ENCODE peak calls at places on chromosome X, in six cellular contexts. U is DND-41, E is ascending aorta, X is heart right ventricle, M is OCI-LY7, H is tibial artery. J is an unnamed sample.

GRCh38 chrX:52425710-52426245 is 57.0 kb downstream of the XAGE2 start:
- DNase-seq in X (no peak), H (no peak), M (no peak), E (no peak), U (no peak), J (no peak)

GRCh38 chrX:50333308-50333707 is 128.7 kb downstream of the CCNB3 start:
- DNase-seq in E (no peak), H (no peak), M (no peak), X (no peak), U (no peak), J (no peak)

GRCh38 chrX:52346462-52347165 is 22.2 kb upstream of the XAGE2 start:
- DNase-seq in X (no peak), H (no peak), M (no peak), E (no peak), U (no peak), J (no peak)

GRCh38 chrX:15340867-15341266 is 5.5 kb upstream of the PIGA start:
- DNase-seq in H (no peak), M (no peak), E (no peak), X (no peak), U (no peak), J (peak)

GRCh38 chrX:97039363-97040029 is 155.8 kb downstream of the RPA4 start:
- DNase-seq in H (peak), E (no peak), U (no peak), X (peak), M (no peak), J (no peak)

GRCh38 chrX:104343408-104344129 is 88.8 kb upstream of the ESX1 start:
- DNase-seq in M (peak), H (peak), E (no peak), U (peak), X (peak), J (peak)

GRCh38 chrX:70485466-70485865 is 40.8 kb downstream of the DLG3 start:
- DNase-seq in E (no peak), H (no peak), X (no peak), M (no peak), U (no peak), J (no peak)

GRCh38 chrX:2500681-2501151 is at the start of the genes DHRSX and ZBED1:
- DNase-seq in M (peak), X (peak), E (no peak), H (no peak), U (peak), J (peak)

GRCh38 chrX:28133763-28134162 is 152.5 kb upstream of the DCAF8L1 start:
- DNase-seq in M (no peak), U (no peak), E (no peak), X (no peak), H (no peak), J (no peak)

GRCh38 chrX:106300656-106301055 is 132.6 kb downstream of the PWWP3B start:
- DNase-seq in E (no peak), X (no peak), U (no peak), H (no peak), M (no peak), J (no peak)

GRCh38 chrX:19990519-19991349 is at the start of gene BCLAF3:
- DNase-seq in M (peak), H (peak), U (peak), E (peak), X (peak), J (peak)

GRCh38 chrX:115592997-115593734 is 32.2 kb downstream of the PLS3 start:
- DNase-seq in H (no peak), U (no peak), M (no peak), X (no peak), E (no peak), J (no peak)

GRCh38 chrX:136828830-136829229 is 48.1 kb upstream of the ARHGEF6 start:
- DNase-seq in M (no peak), U (no peak), H (no peak), X (peak), E (no peak), J (no peak)

GRCh38 chrX:27966492-27966891 is 14.8 kb downstream of the DCAF8L1 start:
- DNase-seq in U (no peak), M (no peak), E (no peak), H (no peak), X (no peak), J (no peak)

GRCh38 chrX:50448565-50448964 is 22.1 kb downstream of the DGKK start:
- DNase-seq in U (no peak), X (no peak), E (no peak), H (no peak), M (peak), J (no peak)

GRCh38 chrX:17608898-17609297 is 128.4 kb upstream of the SCML1 start:
- DNase-seq in E (no peak), X (no peak), M (no peak), U (no peak), H (no peak), J (no peak)

GRCh38 chrX:129161108-129161507 is 362.2 kb downstream of the SMARCA1 start:
- DNase-seq in U (no peak), H (no peak), X (no peak), M (no peak), E (no peak), J (no peak)

GRCh38 chrX:80011522-80011921 is 3.0 kb upstream of the TBX22 start:
- DNase-seq in M (no peak), X (no peak), E (no peak), U (no peak), H (no peak), J (no peak)

GRCh38 chrX:66012094-66012534 is 27.8 kb downstream of the VSIG4 start:
- DNase-seq in U (peak), M (peak), E (no peak), H (no peak), X (no peak), J (no peak)

GRCh38 chrX:68763481-68763880 is 65.3 kb upstream of the EFNB1 start:
- DNase-seq in X (no peak), U (no peak), E (no peak), H (no peak), M (no peak), J (no peak)

GRCh38 chrX:103607385-103608304 is at the start of gene TCEAL3:
- DNase-seq in E (no peak), M (no peak), X (peak), H (peak), U (peak), J (peak)

GRCh38 chrX:115625577-115626301 is 64.8 kb downstream of the PLS3 start:
- DNase-seq in H (no peak), U (no peak), X (no peak), E (no peak), M (no peak), J (peak)

GRCh38 chrX:144715356-144715755 is 531.9 kb upstream of the SPANXN1 start:
- DNase-seq in E (no peak), X (no peak), H (peak), M (no peak), U (no peak), J (no peak)

GRCh38 chrX:63855896-63856295 is 70.9 kb upstream of the ARHGEF9 start:
- DNase-seq in E (no peak), M (no peak), H (no peak), X (no peak), U (no peak), J (no peak)

GRCh38 chrX:17590892-17591740 is 146.2 kb upstream of the SCML1 start:
- DNase-seq in U (peak), E (no peak), H (peak), X (peak), M (peak), J (peak)

GRCh38 chrX:56057325-56057724 is 174.8 kb upstream of the KLF8 start:
- DNase-seq in X (no peak), U (no peak), H (no peak), M (no peak), E (no peak), J (no peak)

GRCh38 chrX:112670964-112671363 is 8.8 kb downstream of the LHFPL1 start:
- DNase-seq in H (no peak), U (no peak), M (no peak), X (no peak), E (no peak), J (no peak)

GRCh38 chrX:22090181-22090580 is 58.1 kb downstream of the PHEX start:
- DNase-seq in U (no peak), M (no peak), H (no peak), E (no peak), X (no peak), J (no peak)

GRCh38 chrX:34813618-34814017 is 129.0 kb upstream of the FAM47B start:
- DNase-seq in U (no peak), X (no peak), E (no peak), M (no peak), H (no peak), J (no peak)

GRCh38 chrX:108090474-108091265 is 672 bp downstream of the PSMD10 start:
- DNase-seq in U (no peak), E (no peak), H (no peak), M (no peak), X (no peak), J (no peak)

GRCh38 chrX:14964500-14964899 is 91.3 kb downstream of the MOSPD2 start:
- DNase-seq in X (no peak), M (no peak), E (no peak), U (no peak), H (no peak), J (no peak)

GRCh38 chrX:20221902-20222301 is 44.8 kb downstream of the RPS6KA3 start:
- DNase-seq in E (no peak), H (no peak), U (no peak), X (no peak), M (no peak), J (no peak)

GRCh38 chrX:40096395-40097091 is 1.2 kb downstream of the BCOR start:
- DNase-seq in H (no peak), U (peak), X (peak), M (peak), E (no peak), J (peak)

GRCh38 chrX:110944793-110945466 is 149.3 kb upstream of the CHRDL1 start:
- DNase-seq in M (no peak), E (no peak), U (no peak), X (no peak), H (no peak), J (peak)

GRCh38 chrX:110310896-110311295 is 7.0 kb downstream of the AMMECR1 start:
- DNase-seq in U (no peak), E (no peak), X (no peak), M (no peak), H (no peak), J (no peak)

GRCh38 chrX:151713859-151714258 is 2.0 kb upstream of the FATE1 start:
- DNase-seq in H (no peak), M (peak), X (peak), U (peak), E (no peak), J (peak)

GRCh38 chrX:139382529-139382928 is 148.0 kb upstream of the F9 start:
- DNase-seq in X (no peak), M (no peak), U (no peak), E (no peak), H (no peak), J (no peak)

GRCh38 chrX:54182864-54183613 is at the start of gene FAM120C:
- DNase-seq in H (peak), X (peak), M (peak), E (no peak), U (peak), J (peak)

GRCh38 chrX:48681539-48682183 is 1.9 kb upstream of the WAS start:
- DNase-seq in X (no peak), H (no peak), M (no peak), U (no peak), E (no peak), J (no peak)

GRCh38 chrX:48676893-48677270 is 6.7 kb upstream of the WAS start:
- DNase-seq in X (no peak), H (no peak), E (no peak), U (peak), M (peak), J (no peak)

GRCh38 chrX:48676106-48676892 is 7.3 kb upstream of the WAS start:
- DNase-seq in M (peak), H (peak), X (peak), U (peak), E (peak), J (peak)

GRCh38 chrX:48683411-48683982 is at the start of gene WAS:
- DNase-seq in M (peak), U (peak), H (no peak), E (no peak), X (no peak), J (no peak)

DNA sequence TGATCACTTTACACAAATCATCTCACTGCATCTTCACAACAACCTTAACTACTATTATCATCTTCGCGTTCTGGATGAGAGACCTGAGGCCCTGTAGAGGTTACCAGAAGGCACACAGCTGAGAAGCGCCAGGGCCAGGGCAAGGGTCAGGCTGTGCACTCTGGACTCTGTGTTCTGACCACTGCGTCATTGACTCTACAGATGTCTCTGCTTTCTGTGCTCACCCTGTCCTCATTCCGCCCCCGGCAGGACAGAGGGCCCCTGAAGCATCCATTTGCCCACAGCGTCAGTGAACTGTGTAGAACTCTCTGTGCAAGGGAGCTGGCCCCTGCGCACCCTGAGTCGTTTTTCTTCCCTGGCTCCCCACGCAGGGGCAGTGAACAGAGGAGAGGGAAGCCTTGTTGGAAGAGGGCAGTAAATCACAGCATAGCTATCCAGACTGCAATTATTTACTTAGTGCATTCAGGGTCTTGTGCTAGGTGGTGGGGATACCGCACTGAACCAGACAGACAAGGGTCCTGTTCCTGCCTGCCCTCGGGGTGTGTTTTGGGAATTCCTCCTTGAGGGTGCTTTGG is 6.1 kb upstream of the WAS start:
- DNase-seq in M (no peak), X (no peak), E (no peak), U (no peak), H (no peak), J (no peak)
- H3K4me3 ChIP-seq in M (peak), X (peak), E (no peak), U (peak), H (peak), J (peak)

DNA sequence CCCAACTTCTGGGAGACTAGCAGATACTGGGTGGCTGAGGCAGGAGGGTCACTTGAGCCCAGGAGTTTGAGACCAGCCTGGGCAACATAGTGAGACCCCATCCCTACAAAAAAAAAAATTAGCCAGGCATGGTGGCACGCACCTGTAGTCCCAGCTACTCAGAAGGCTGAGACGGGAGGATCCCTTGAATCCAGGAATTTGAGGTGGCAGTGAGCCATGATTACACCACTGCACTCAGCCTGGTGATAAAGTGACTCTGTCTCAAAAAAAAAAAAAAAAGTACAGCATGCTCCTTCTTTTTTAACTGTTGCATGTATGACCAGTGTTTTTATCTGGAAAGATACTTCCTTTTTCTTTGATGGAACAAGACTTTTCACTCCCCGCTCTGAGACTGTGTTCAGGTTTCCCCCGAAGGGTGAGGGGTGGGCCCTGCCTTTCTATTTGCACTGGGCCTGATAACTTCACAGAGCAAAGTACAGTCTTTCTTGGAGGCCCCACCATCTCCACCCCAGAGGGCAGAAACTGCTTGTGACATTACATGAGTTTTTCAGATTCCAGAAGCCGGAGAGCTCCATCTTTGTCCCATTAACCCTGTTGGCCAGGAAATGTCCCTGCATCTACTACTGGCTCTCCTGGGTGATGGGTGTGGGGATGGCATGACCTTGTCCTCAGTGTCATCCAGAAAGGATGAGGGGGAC is 35.2 kb downstream of the NYX start:
- DNase-seq in X (no peak), E (no peak), H (no peak), M (no peak), U (no peak), J (no peak)
- H3K27ac ChIP-seq in X (no peak), E (no peak), H (no peak), M (no peak), U (no peak), J (peak)

DNA sequence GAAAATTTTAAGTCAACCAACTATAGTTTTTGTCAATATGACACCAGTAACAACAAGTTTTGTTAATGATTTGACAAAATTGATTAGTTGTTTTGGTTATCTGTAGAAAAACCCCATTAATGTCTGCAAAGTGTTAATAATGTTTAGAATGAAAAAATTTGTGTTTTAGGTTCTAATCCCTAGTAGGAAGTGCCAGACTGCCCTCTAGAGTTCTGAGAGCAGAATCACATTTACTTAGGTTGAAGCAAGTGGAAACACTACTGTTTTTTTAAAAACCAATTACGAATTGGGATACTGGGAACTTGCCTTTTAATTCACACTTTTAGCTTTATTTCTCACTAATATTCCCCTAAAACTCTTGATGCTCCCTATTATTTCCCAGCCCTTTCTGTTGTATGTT is 101.1 kb upstream of the CYLC1 start:
- DNase-seq in M (peak), X (no peak), E (no peak), U (no peak), H (no peak), J (peak)
- TF ChIP-seq CTCF in M (peak), X (no peak), E (no peak), U (peak), H (peak), J (peak)

DNA sequence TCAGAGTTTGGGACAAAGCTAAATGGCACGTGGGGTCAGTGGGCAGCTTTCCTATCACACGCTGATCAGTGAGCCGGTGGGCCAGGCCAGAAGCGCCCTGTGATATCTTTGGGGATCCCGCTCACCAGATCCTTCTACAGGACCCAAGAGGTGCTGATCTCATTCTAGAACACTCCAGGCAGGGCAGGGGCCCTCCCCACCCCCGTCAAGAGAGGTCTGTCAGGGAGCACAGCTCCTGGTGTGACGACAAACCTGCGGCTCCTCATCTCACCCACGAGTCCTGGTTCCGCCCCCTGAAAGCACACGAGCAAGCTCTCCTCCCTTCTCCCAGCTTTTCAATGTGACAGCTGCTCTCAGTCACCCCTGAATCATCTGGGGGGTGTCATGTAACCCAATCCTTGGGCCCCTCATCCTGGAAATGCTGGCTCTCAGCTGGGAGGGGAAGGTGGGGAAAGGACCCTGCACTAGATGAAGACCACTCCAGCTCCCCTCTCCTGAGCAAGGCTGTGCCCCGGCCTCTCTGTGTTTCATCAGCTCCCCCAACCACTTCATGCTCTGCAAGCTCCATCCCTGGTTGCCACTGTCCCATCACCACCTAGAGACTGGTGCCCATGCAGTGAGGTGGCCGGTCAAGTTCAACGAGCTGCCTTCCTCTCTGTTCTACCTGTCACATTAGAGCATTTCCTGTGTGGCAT is 4.6 kb downstream of the HCFC1 start:
- DNase-seq in H (no peak), U (no peak), M (no peak), X (no peak), E (no peak), J (no peak)
- H3K4me3 ChIP-seq in H (no peak), U (peak), M (peak), X (no peak), E (peak), J (no peak)

GRCh38 chrX:72685810-72686465 is 28.2 kb downstream of the PHKA1 start:
- DNase-seq in H (no peak), U (no peak), E (no peak), X (no peak), M (no peak), J (no peak)
- H3K27ac ChIP-seq in H (no peak), U (no peak), E (no peak), X (no peak), M (no peak), J (no peak)

GRCh38 chrX:94058728-94059382 is 384.8 kb downstream of the FAM133A start:
- DNase-seq in E (no peak), M (peak), H (no peak), U (no peak), X (peak), J (peak)
- TF ChIP-seq CTCF in E (no peak), M (peak), H (no peak), U (no peak), X (no peak), J (peak)

DNA sequence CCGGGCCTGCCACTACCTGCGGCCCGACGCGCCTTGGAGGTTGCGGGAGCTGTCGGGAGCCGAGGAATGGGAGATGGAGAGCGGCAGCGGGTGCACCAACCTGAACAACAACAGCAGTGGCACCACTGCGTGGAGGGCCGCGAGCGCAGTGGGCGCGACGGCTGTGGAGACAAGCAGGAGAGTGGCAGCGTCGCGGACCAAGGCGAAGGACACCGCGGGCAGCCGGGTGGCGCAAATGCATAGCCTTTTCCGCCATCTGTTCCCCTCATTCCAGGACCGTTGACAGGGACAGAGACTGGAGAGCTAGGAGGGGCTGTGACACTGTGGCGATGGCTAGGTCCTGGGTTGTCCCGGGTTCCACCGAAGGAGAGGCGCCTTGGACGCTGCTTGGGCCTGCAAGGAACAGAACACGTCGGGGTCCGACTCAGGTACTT is 962 bp downstream of the SOWAHD start:
- DNase-seq in M (no peak), E (no peak), H (no peak), X (no peak), U (no peak), J (peak)
- H3K4me3 ChIP-seq in M (no peak), E (peak), H (peak), X (peak), U (no peak), J (peak)